ENCODE peak calls at places on chromosomes 16 and 17, in four cellular contexts. M is fibroblast of pulmonary artery, Y is activated B cell treated with CpG ODN at 0.5 μM for 24 hours, W is Caco-2. N is an unnamed sample.

GRCh38 chr17:75019710-75020109 is 7.2 kb downstream of the MRPL58 start:
- DNase-seq in M (no peak), Y (no peak), W (no peak), N (no peak)

GRCh38 chr17:19274893-19275292 is 37.7 kb downstream of the EPN2 start:
- DNase-seq in M (no peak), Y (no peak), W (no peak), N (no peak)

GRCh38 chr17:7132511-7133094 is 18.0 kb upstream of the ASGR2 start:
- DNase-seq in M (peak), Y (peak), W (no peak), N (no peak)

GRCh38 chr17:35766903-35767510 is 6.3 kb downstream of the C17orf50 start:
- DNase-seq in M (peak), Y (no peak), W (peak), N (no peak)

GRCh38 chr17:55416000-55416399 is 5.6 kb downstream of the MMD start:
- DNase-seq in M (no peak), Y (no peak), W (no peak), N (no peak)

GRCh38 chr16:15907863-15908478 is 19.6 kb upstream of the CEP20 start:
- DNase-seq in M (peak), Y (peak), W (peak), N (no peak)

GRCh38 chr16:74053310-74053709 is 243.3 kb upstream of the PSMD7 start:
- DNase-seq in M (no peak), Y (no peak), W (no peak), N (no peak)

GRCh38 chr16:4385066-4385788 is 13.6 kb downstream of the VASN start:
- DNase-seq in M (no peak), Y (no peak), W (no peak), N (no peak)

GRCh38 chr17:40458001-40458791 is 14.9 kb downstream of the IGFBP4 start:
- DNase-seq in M (peak), Y (no peak), W (no peak), N (peak)

GRCh38 chr17:75087558-75088453 is at the start of gene SLC16A5:
- DNase-seq in M (peak), Y (peak), W (peak), N (peak)

GRCh38 chr17:72336026-72336803 is 215.4 kb downstream of the SOX9 start:
- DNase-seq in M (no peak), Y (no peak), W (no peak), N (no peak)

GRCh38 chr17:30290696-30291570 is 811 bp downstream of the BLMH start:
- DNase-seq in M (peak), Y (no peak), W (peak), N (peak)

GRCh38 chr17:72760368-72760767 is 332.1 kb downstream of the SLC39A11 start:
- DNase-seq in M (no peak), Y (no peak), W (no peak), N (no peak)

GRCh38 chr16:84294196-84295142 is at the start of gene WFDC1:
- DNase-seq in M (peak), Y (no peak), W (no peak), N (no peak)

GRCh38 chr16:56689171-56689570 is 6.9 kb downstream of the MT1X start:
- DNase-seq in M (no peak), Y (no peak), W (no peak), N (no peak)

GRCh38 chr17:34254146-34254545 is 939 bp upstream of the CCL2 start:
- DNase-seq in M (peak), Y (no peak), W (no peak), N (no peak)

GRCh38 chr16:59988591-59988990 is 1254.5 kb upstream of the GOT2 start:
- DNase-seq in M (no peak), Y (no peak), W (no peak), N (no peak)

GRCh38 chr16:4402439-4403132 is 13.8 kb downstream of the CORO7 start:
- DNase-seq in M (peak), Y (peak), W (peak), N (peak)

GRCh38 chr17:8311131-8311790 is 1.2 kb downstream of the ARHGEF15 start:
- DNase-seq in M (no peak), Y (no peak), W (no peak), N (no peak)

GRCh38 chr17:48894886-48895285 is 2.3 kb downstream of the ATP5MC1 start:
- DNase-seq in M (no peak), Y (no peak), W (no peak), N (no peak)

GRCh38 chr17:56514899-56515298 is 78.6 kb upstream of the NOG start:
- DNase-seq in M (no peak), Y (no peak), W (no peak), N (no peak)

GRCh38 chr17:56798916-56799315 is 34.8 kb downstream of the C17orf67 start:
- DNase-seq in M (peak), Y (no peak), W (no peak), N (no peak)

GRCh38 chr17:29197516-29198272 is 17.5 kb upstream of the MYO18A start:
- DNase-seq in M (no peak), Y (no peak), W (no peak), N (no peak)

GRCh38 chr17:57512258-57512657 is 232.8 kb downstream of the CCDC182 start:
- DNase-seq in M (no peak), Y (no peak), W (no peak), N (no peak)

GRCh38 chr17:50219939-50220465 is 18.6 kb upstream of the COL1A1 start:
- DNase-seq in M (peak), Y (no peak), W (peak), N (no peak)

GRCh38 chr17:81846743-81847689 is 12.2 kb upstream of the PPP1R27 start:
- DNase-seq in M (no peak), Y (no peak), W (no peak), N (no peak)

GRCh38 chr16:88633684-88634140 is 4.7 kb upstream of the IL17C start:
- DNase-seq in M (peak), Y (peak), W (peak), N (no peak)

GRCh38 chr16:2769675-2770056 is 7.4 kb downstream of the ELOB start:
- DNase-seq in M (no peak), Y (no peak), W (no peak), N (no peak)

GRCh38 chr16:88785106-88785924 is at the start of gene PIEZO1:
- DNase-seq in M (peak), Y (peak), W (peak), N (peak)

GRCh38 chr16:51211148-51211547 is 60.1 kb upstream of the SALL1 start:
- DNase-seq in M (no peak), Y (no peak), W (no peak), N (no peak)

GRCh38 chr17:82424001-82424862 is 5.8 kb upstream of the OGFOD3 start:
- DNase-seq in M (peak), Y (no peak), W (peak), N (no peak)

GRCh38 chr16:89007371-89008249 is 30.6 kb upstream of the CBFA2T3 start:
- DNase-seq in M (no peak), Y (no peak), W (no peak), N (no peak)

GRCh38 chr16:13919330-13919682 is 648 bp upstream of the ERCC4 start:
- DNase-seq in M (peak), Y (no peak), W (peak), N (no peak)
- TF ChIP-seq CTCF in M (peak), Y (no peak), W (peak), N (no peak)

GRCh38 chr16:85991856-85992255 is 92.9 kb downstream of the IRF8 start:
- DNase-seq in M (no peak), Y (peak), W (no peak), N (no peak)
- TF ChIP-seq CTCF in M (no peak), Y (no peak), W (no peak), N (no peak)

GRCh38 chr17:76566988-76567431 is 18.6 kb downstream of the ST6GALNAC2 start:
- DNase-seq in M (no peak), Y (no peak), W (no peak), N (no peak)
- TF ChIP-seq CTCF in M (no peak), Y (no peak), W (no peak), N (no peak)

DNA sequence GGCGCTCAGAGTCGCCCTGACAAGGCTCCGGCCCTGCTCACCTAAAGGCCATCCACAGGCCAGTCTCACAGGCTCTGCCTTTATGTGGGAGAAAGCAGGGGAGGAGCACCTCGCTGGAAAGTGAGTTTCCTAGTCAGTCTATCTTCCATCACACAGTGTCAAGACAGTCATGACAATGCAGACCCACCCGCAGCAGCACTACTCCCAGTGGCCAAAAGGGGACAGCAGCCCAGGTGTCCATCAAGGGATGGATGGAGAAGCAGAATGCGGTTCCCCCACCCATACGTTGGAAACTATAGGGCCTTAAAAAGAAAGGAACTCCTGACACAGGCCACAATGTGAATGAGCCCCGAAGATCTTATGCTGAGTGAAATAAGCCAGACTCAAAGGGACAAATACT is 226.8 kb downstream of the ENGASE start:
- DNase-seq in M (no peak), Y (no peak), W (no peak), N (no peak)
- TF ChIP-seq CTCF in M (no peak), Y (no peak), W (peak), N (no peak)

DNA sequence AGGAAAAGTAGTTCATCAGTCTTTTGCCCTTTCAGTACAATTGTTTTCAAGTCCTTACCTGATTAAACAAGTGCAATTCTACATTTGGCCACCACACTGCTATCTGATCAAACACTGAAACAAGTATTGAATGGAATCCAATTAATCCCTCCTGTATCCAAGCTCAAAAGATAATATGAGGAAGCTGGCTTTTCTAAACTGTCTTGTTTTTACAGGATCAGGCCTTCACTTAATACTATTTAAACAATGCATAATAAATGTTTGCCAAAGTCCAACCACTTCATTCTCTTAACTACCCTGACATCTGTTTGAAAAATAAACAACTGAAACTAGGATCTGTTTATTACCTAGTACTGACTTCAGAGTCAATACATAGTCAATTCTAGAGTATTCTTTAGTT is 131.6 kb downstream of the MRTFB start:
- DNase-seq in M (peak), Y (no peak), W (peak), N (no peak)
- TF ChIP-seq CTCF in M (peak), Y (no peak), W (peak), N (peak)

DNA sequence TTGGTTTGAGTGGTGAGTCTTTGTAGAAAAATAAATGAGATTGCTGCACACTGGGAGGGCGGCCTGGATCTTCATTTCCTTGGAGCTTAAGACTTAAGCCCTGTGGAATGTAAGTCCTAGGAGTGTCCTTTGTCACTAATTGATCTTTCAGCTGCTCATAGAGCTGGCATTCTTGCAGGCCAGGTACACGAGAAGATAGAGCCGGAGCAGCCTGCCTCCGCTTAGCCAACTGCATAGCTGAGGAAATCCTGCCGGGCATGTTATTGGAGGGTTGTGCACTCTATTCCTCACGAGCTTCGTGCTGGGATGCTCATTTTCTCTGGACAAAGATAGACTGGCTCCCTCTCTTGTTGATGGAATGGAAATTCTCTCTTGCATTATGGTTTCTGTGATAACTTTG is 76.8 kb downstream of the RPA1 start:
- DNase-seq in M (no peak), Y (no peak), W (peak), N (no peak)
- TF ChIP-seq CTCF in M (no peak), Y (no peak), W (no peak), N (no peak)

N was measured in mesothelial cell of epicardium.